ENCODE peak calls at places on chromosome 5, in eight cellular contexts. G, K, Z, A, E, J, B and T are unnamed samples.

GRCh38 chr5:100827481-100827889 is 75.6 kb downstream of the ST8SIA4 start:
- DNase-seq in E (no peak), Z (no peak), A (no peak), B (no peak), G (no peak), K (peak; percentile 25), J (no peak), T (no peak)

GRCh38 chr5:74446673-74447337 is 193.7 kb downstream of the ENC1 start:
- DNase-seq in K (no peak), Z (no peak), E (no peak), G (no peak), A (no peak), J (no peak), B (no peak), T (no peak)

GRCh38 chr5:83472508-83473343 is 1.2 kb downstream of the VCAN start:
- DNase-seq in K (peak; percentile 16), E (peak; percentile 33), Z (no peak), J (peak; percentile 32), B (no peak), G (peak; percentile 84), A (peak; percentile 29), T (peak; percentile 21)

GRCh38 chr5:37876245-37876644 is 36.4 kb upstream of the GDNF start:
- DNase-seq in E (no peak), J (no peak), K (no peak), Z (no peak), A (no peak), G (no peak), B (no peak), T (no peak)

GRCh38 chr5:134568761-134569725 is 43.6 kb downstream of the JADE2 start:
- DNase-seq in G (no peak), A (peak; percentile 77), J (peak; percentile 74), E (peak; percentile 78), K (peak; percentile 68), B (peak; percentile 98), Z (peak; percentile 24), T (peak; percentile 33)

GRCh38 chr5:111800351-111800750 is 43.4 kb upstream of the NREP start:
- DNase-seq in A (no peak), E (no peak), K (no peak), B (no peak), Z (no peak), J (no peak), G (no peak), T (no peak)

GRCh38 chr5:931570-932145 is 39.0 kb downstream of the TRIP13 start:
- DNase-seq in Z (no peak), A (no peak), G (peak; percentile 45), K (no peak), B (no peak), E (no peak), J (no peak), T (no peak)

GRCh38 chr5:160213537-160213936 is 15.8 kb upstream of the FABP6 start:
- DNase-seq in G (no peak), B (no peak), E (no peak), Z (peak; percentile 13), J (no peak), A (no peak), K (no peak), T (no peak)

GRCh38 chr5:139847790-139848507 is 52.3 kb downstream of the PSD2 start:
- DNase-seq in Z (no peak), G (no peak), B (no peak), A (no peak), K (peak; percentile 63), J (peak; percentile 84), E (peak; percentile 46), T (no peak)

GRCh38 chr5:322281-322941 is 897 bp downstream of the AHRR start:
- DNase-seq in Z (peak; percentile 36), J (no peak), E (no peak), G (peak; percentile 80), B (no peak), A (no peak), K (no peak), T (no peak)

GRCh38 chr5:119532637-119533036 is 80.3 kb downstream of the HSD17B4 start:
- DNase-seq in Z (peak; percentile 10), A (no peak), E (no peak), G (no peak), B (no peak), J (no peak), K (no peak), T (no peak)

GRCh38 chr5:57383093-57383861 is 99.3 kb downstream of the ACTBL2 start:
- DNase-seq in Z (peak; percentile 99), A (no peak), B (no peak), K (no peak), G (no peak), E (no peak), J (no peak), T (no peak)

GRCh38 chr5:176541338-176542134 is 4.3 kb upstream of the RNF44 start:
- DNase-seq in B (no peak), E (peak; percentile 46), A (no peak), Z (no peak), G (no peak), J (peak; percentile 42), K (peak; percentile 86), T (no peak)

GRCh38 chr5:173201636-173202265 is 33.3 kb downstream of the NKX2-5 start:
- DNase-seq in A (no peak), J (no peak), E (no peak), B (no peak), K (no peak), G (no peak), Z (peak; percentile 72), T (no peak)

GRCh38 chr5:16500024-16500423 is 34.4 kb upstream of the ZNF622 start:
- DNase-seq in A (no peak), Z (no peak), K (no peak), J (no peak), G (no peak), B (no peak), E (no peak), T (no peak)

DNA sequence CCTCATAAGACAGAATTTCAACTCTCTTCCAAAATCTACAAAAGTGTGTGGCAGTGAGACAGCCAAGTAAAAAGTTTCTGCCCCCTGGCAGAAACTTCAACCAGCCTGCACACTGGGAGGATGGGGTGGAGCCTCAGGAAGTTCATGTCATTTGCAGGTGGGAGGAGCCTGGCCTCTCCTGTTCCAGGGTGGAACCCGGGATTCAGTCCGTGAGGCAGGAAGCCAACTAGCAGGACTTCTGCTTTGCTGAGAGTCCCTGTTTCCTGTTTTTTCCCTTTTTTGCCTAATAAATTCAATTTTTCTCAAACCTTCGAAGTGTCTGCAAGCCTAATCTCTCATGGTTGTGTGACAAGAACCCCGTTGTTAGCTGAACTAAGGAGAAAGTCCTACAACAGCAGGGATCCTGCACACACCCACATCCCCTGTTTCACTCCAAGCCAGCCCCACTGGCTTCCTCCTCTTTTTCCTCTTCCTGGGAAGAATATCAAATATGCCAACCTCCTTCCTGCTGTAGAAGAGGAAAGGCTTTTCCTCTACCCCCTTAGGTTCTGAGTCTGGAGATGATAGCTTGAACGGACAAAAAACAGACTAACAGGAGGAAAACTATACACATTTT is 69.3 kb downstream of the ALDH7A1 start:
- DNase-seq in Z (peak; percentile 31), K (peak; percentile 79), G (peak; percentile 84), B (peak; percentile 66), A (peak; percentile 45), E (peak; percentile 87), J (peak; percentile 76), T (no peak)
- TF ChIP-seq POLR2A in Z (no peak), K (no peak), G (no peak), B (no peak), A (no peak), E (peak; percentile 13), J (peak; percentile 52), T (no peak)

GRCh38 chr5:141371572-141372475 is 1.8 kb downstream of the PCDHGB3 start:
- DNase-seq in E (no peak), Z (no peak), G (no peak), K (no peak), B (no peak), A (no peak), J (no peak), T (no peak)

GRCh38 chr5:141374627-141375026 is 936 bp downstream of the PCDHGA6 start:
- DNase-seq in B (no peak), Z (no peak), K (no peak), J (no peak), G (no peak), A (no peak), E (no peak), T (no peak)

GRCh38 chr5:141366016-141366896 is 2.3 kb downstream of the PCDHGA5 start:
- DNase-seq in B (no peak), K (no peak), J (no peak), Z (no peak), A (no peak), E (no peak), G (no peak), T (no peak)

GRCh38 chr5:141373673-141374317 is at the start of gene PCDHGA6:
- DNase-seq in G (no peak), B (no peak), A (no peak), E (no peak), J (no peak), K (no peak), Z (peak; percentile 58), T (no peak)

GRCh38 chr5:141369994-141370848 is at the start of gene PCDHGB3:
- DNase-seq in K (peak; percentile 21), J (no peak), A (no peak), E (no peak), G (no peak), B (no peak), Z (peak; percentile 74), T (no peak)
- H3K9me3 ChIP-seq in K (peaks cover 26% of the 10 kb centered on the region), J (peaks cover 5% of the 10 kb centered on the region), A (peaks cover 4% of the 10 kb centered on the region), E (peaks cover 95% of the 10 kb centered on the region), G (peaks cover 63% of the 10 kb centered on the region), B (no peaks in the 10 kb centered on the region), Z (peaks cover 57% of the 10 kb centered on the region), T (peaks cover 100% of the 10 kb centered on the region)

DNA sequence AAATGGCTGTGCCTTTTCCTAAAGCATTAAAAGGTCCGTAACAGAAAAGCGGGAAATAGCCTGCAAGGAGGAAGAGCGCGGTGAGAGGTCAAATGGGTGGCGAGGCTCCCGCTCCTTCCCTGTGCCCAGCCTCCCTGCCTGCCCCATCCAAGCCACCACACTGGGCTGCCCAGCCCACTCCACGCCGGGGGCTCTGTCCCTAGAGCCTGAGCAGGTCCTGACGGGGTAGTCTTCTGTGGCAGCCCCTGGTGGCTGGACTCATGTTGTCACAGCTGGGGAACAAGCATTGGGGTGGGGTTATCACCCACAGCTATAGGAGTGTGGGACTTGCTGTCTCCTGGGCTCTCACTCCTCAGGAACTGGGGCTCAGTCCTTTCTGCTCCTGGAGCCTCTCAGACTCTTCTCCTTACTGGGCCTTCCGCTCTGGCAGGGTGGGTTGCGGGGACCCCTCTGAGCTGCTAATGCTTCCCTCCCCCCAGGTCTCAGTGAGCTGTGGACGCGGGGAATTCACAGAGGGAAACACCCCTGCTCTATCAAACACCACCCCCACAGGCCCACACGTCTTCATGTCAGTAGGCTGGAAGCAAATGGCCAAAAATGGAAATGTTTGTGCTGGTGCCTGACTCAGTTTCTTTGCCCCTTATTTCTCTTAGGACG is 152.3 kb upstream of the PHYKPL start:
- DNase-seq in K (no peak), Z (no peak), E (no peak), A (no peak), J (no peak), G (no peak), B (no peak), T (no peak)
- H3K27me3 ChIP-seq in K (peaks cover 10% of the 10 kb centered on the region), Z (no peaks in the 10 kb centered on the region), E (no peaks in the 10 kb centered on the region), A (no peaks in the 10 kb centered on the region), J (no peaks in the 10 kb centered on the region), G (peaks cover 20% of the 10 kb centered on the region), B (no peaks in the 10 kb centered on the region), T (peaks cover 14% of the 10 kb centered on the region)

GRCh38 chr5:147303976-147304375 is 69.2 kb downstream of the STK32A start:
- DNase-seq in J (no peak), A (no peak), G (no peak), K (no peak), B (no peak), Z (peak; percentile 79), E (no peak), T (no peak)
- TF ChIP-seq POLR2A in J (no peak), A (no peak), G (no peak), K (no peak), B (no peak), Z (no peak), E (no peak), T (no peak)

GRCh38 chr5:124245276-124245675 is 501.2 kb downstream of the ZNF608 start:
- DNase-seq in A (no peak), Z (no peak), G (no peak), J (no peak), K (no peak), B (no peak), E (no peak), T (no peak)
- H3K9me3 ChIP-seq in A (no peaks in the 10 kb centered on the region), Z (peaks cover 5% of the 10 kb centered on the region), G (no peaks in the 10 kb centered on the region), J (no peaks in the 10 kb centered on the region), K (peaks cover 8% of the 10 kb centered on the region), B (no peaks in the 10 kb centered on the region), E (peaks cover 4% of the 10 kb centered on the region), T (peaks cover 29% of the 10 kb centered on the region)